ENCODE peak calls at places on chromosomes 1 and 21, in eight cellular contexts. One of them, this sample, is unnamed.
A peak's percentile ranks its signal among the peaks of the same experiment; 100 is the strongest.

GRCh38 chr1:9061949-9062555 is 7.4 kb downstream of the SLC2A5 start:
- DNase-seq in PC-3: no peak
- DNase-seq in uterus: no peak
- DNase-seq in cardiac muscle cell: no peak
- DNase-seq in stomach: no peak
- DNase-seq in Peyer's patch: no peak
- DNase-seq in IMR-90: no peak
- DNase-seq in fibroblast of lung: peak; percentile 33
- DNase-seq in this sample: no peak

GRCh38 chr1:213284626-213285025 is 233.6 kb downstream of the RPS6KC1 start:
- DNase-seq in uterus: no peak
- DNase-seq in IMR-90: peak; percentile 74
- DNase-seq in stomach: no peak
- DNase-seq in cardiac muscle cell: no peak
- DNase-seq in PC-3: peak; percentile 56
- DNase-seq in fibroblast of lung: peak; percentile 78
- DNase-seq in Peyer's patch: no peak
- DNase-seq in this sample: no peak

GRCh38 chr1:92953491-92953890 is 7.8 kb downstream of the DIPK1A start:
- DNase-seq in uterus: no peak
- DNase-seq in cardiac muscle cell: no peak
- DNase-seq in IMR-90: no peak
- DNase-seq in stomach: no peak
- DNase-seq in fibroblast of lung: no peak
- DNase-seq in Peyer's patch: peak; percentile 66
- DNase-seq in PC-3: no peak
- DNase-seq in this sample: peak; percentile 59

GRCh38 chr21:21730524-21730923 is 732.3 kb downstream of the NCAM2 start:
- DNase-seq in uterus: no peak
- DNase-seq in cardiac muscle cell: no peak
- DNase-seq in fibroblast of lung: peak; percentile 91
- DNase-seq in stomach: no peak
- DNase-seq in PC-3: no peak
- DNase-seq in IMR-90: peak; percentile 32
- DNase-seq in Peyer's patch: no peak
- DNase-seq in this sample: no peak

GRCh38 chr21:36330904-36331303 is 10.9 kb downstream of the MORC3 start:
- DNase-seq in Peyer's patch: peak; percentile 81
- DNase-seq in uterus: peak; percentile 32
- DNase-seq in stomach: peak; percentile 57
- DNase-seq in PC-3: peak; percentile 62
- DNase-seq in cardiac muscle cell: peak; percentile 71
- DNase-seq in fibroblast of lung: peak; percentile 69
- DNase-seq in IMR-90: peak; percentile 60
- DNase-seq in this sample: peak; percentile 49

GRCh38 chr1:228022571-228023293 is 15.9 kb downstream of the WNT3A start:
- DNase-seq in uterus: no peak
- DNase-seq in Peyer's patch: peak; percentile 25
- DNase-seq in cardiac muscle cell: no peak
- DNase-seq in IMR-90: no peak
- DNase-seq in PC-3: no peak
- DNase-seq in stomach: no peak
- DNase-seq in fibroblast of lung: no peak
- DNase-seq in this sample: no peak

GRCh38 chr1:43864111-43865045 is 69.2 kb upstream of the ARTN start:
- DNase-seq in IMR-90: no peak
- DNase-seq in cardiac muscle cell: no peak
- DNase-seq in PC-3: no peak
- DNase-seq in stomach: no peak
- DNase-seq in Peyer's patch: no peak
- DNase-seq in uterus: no peak
- DNase-seq in fibroblast of lung: no peak
- DNase-seq in this sample: no peak

GRCh38 chr1:94855307-94855700 is 35.1 kb downstream of the SLC44A3 start:
- DNase-seq in fibroblast of lung: peak; percentile 27
- DNase-seq in stomach: no peak
- DNase-seq in uterus: no peak
- DNase-seq in cardiac muscle cell: no peak
- DNase-seq in IMR-90: peak; percentile 21
- DNase-seq in PC-3: peak; percentile 88
- DNase-seq in Peyer's patch: no peak
- DNase-seq in this sample: no peak

GRCh38 chr1:177958092-177958491 is 11.8 kb downstream of the SEC16B start:
- DNase-seq in IMR-90: no peak
- DNase-seq in cardiac muscle cell: no peak
- DNase-seq in stomach: no peak
- DNase-seq in PC-3: no peak
- DNase-seq in fibroblast of lung: no peak
- DNase-seq in Peyer's patch: no peak
- DNase-seq in uterus: no peak
- DNase-seq in this sample: no peak

GRCh38 chr1:119982006-119982405 is 85.7 kb upstream of the ADAM30 start:
- DNase-seq in PC-3: peak; percentile 78
- DNase-seq in uterus: peak; percentile 84
- DNase-seq in fibroblast of lung: no peak
- DNase-seq in cardiac muscle cell: no peak
- DNase-seq in stomach: no peak
- DNase-seq in Peyer's patch: no peak
- DNase-seq in IMR-90: peak; percentile 68
- DNase-seq in this sample: no peak

GRCh38 chr21:38716942-38717341 is 88.8 kb upstream of the ETS2 start:
- DNase-seq in PC-3: peak; percentile 34
- DNase-seq in uterus: no peak
- DNase-seq in Peyer's patch: no peak
- DNase-seq in IMR-90: peak; percentile 12
- DNase-seq in stomach: no peak
- DNase-seq in fibroblast of lung: no peak
- DNase-seq in cardiac muscle cell: no peak
- DNase-seq in this sample: no peak

GRCh38 chr1:158117854-158118691 is 62.6 kb upstream of the CD1D start:
- DNase-seq in Peyer's patch: peak; percentile 86
- DNase-seq in PC-3: peak; percentile 32
- DNase-seq in uterus: peak; percentile 58
- DNase-seq in cardiac muscle cell: peak; percentile 56
- DNase-seq in IMR-90: peak; percentile 34
- DNase-seq in stomach: peak; percentile 35
- DNase-seq in fibroblast of lung: peak; percentile 58
- DNase-seq in this sample: peak; percentile 43

GRCh38 chr1:182625716-182626504 is 21.7 kb upstream of the RGS16 start:
- DNase-seq in cardiac muscle cell: no peak
- DNase-seq in IMR-90: no peak
- DNase-seq in stomach: no peak
- DNase-seq in PC-3: peak; percentile 13
- DNase-seq in fibroblast of lung: no peak
- DNase-seq in Peyer's patch: no peak
- DNase-seq in uterus: no peak
- DNase-seq in this sample: no peak

GRCh38 chr21:33339135-33339534 is 14.4 kb downstream of the IFNAR1 start:
- DNase-seq in stomach: no peak
- DNase-seq in Peyer's patch: no peak
- DNase-seq in IMR-90: no peak
- DNase-seq in fibroblast of lung: no peak
- DNase-seq in uterus: no peak
- DNase-seq in cardiac muscle cell: no peak
- DNase-seq in PC-3: no peak
- DNase-seq in this sample: no peak

GRCh38 chr1:1332031-1332755 is 1.1 kb downstream of the TAS1R3 start:
- DNase-seq in PC-3: no peak
- DNase-seq in fibroblast of lung: no peak
- DNase-seq in uterus: no peak
- DNase-seq in stomach: no peak
- DNase-seq in IMR-90: no peak
- DNase-seq in cardiac muscle cell: no peak
- DNase-seq in Peyer's patch: no peak
- DNase-seq in this sample: no peak

GRCh38 chr1:200206340-200206739 is 178.8 kb downstream of the NR5A2 start:
- DNase-seq in PC-3: peak; percentile 97
- DNase-seq in cardiac muscle cell: no peak
- DNase-seq in uterus: no peak
- DNase-seq in IMR-90: peak; percentile 90
- DNase-seq in fibroblast of lung: peak; percentile 45
- DNase-seq in stomach: no peak
- DNase-seq in Peyer's patch: no peak
- DNase-seq in this sample: no peak

GRCh38 chr1:86754265-86754974 is 50.0 kb downstream of the SH3GLB1 start:
- DNase-seq in PC-3: no peak
- DNase-seq in cardiac muscle cell: no peak
- DNase-seq in Peyer's patch: no peak
- DNase-seq in uterus: no peak
- DNase-seq in fibroblast of lung: no peak
- DNase-seq in IMR-90: no peak
- DNase-seq in stomach: no peak
- DNase-seq in this sample: no peak

DNA sequence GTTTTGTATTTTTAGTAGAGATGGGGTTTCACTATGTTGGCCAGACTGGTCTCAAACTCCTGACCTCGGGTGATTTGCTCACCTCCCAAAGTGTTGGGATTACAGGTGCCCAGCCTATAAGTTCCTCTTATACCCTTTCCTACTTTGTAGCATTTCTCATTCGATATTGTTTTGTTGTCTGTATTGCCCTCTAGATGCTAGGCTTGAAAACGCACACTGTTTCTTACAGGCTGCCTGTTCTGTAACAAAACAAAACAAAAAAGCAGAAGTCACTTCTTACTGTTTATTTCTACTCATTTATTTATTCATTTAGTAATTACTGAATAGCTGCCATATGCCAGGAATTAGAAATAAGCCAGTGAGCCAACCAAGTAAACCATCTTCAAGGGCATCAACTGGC is 136.9 kb upstream of the BMP8A start:
- DNase-seq in Peyer's patch: no peak
- DNase-seq in cardiac muscle cell: no peak
- DNase-seq in fibroblast of lung: no peak
- DNase-seq in uterus: no peak
- DNase-seq in PC-3: peak; percentile 5
- DNase-seq in stomach: no peak
- DNase-seq in IMR-90: no peak
- DNase-seq in this sample: no peak
- H3K36me3 ChIP-seq in Peyer's patch: no peaks in the 10 kb centered on the region
- H3K36me3 ChIP-seq in cardiac muscle cell: peaks cover 94% of the 10 kb centered on the region
- H3K36me3 ChIP-seq in fibroblast of lung: peaks cover 23% of the 10 kb centered on the region
- H3K36me3 ChIP-seq in uterus: no peaks in the 10 kb centered on the region
- H3K36me3 ChIP-seq in PC-3: peaks cover 34% of the 10 kb centered on the region
- H3K36me3 ChIP-seq in stomach: peaks cover 100% of the 10 kb centered on the region
- H3K36me3 ChIP-seq in IMR-90: peaks cover 68% of the 10 kb centered on the region
- H3K36me3 ChIP-seq in this sample: peaks cover 91% of the 10 kb centered on the region

GRCh38 chr1:20423169-20423795 is 62.7 kb downstream of the CAMK2N1 start:
- DNase-seq in stomach: no peak
- DNase-seq in cardiac muscle cell: no peak
- DNase-seq in PC-3: no peak
- DNase-seq in Peyer's patch: no peak
- DNase-seq in uterus: no peak
- DNase-seq in IMR-90: no peak
- DNase-seq in fibroblast of lung: no peak
- DNase-seq in this sample: no peak

GRCh38 chr1:20428841-20429240 is 57.2 kb downstream of the CAMK2N1 start:
- DNase-seq in Peyer's patch: no peak
- DNase-seq in uterus: no peak
- DNase-seq in PC-3: no peak
- DNase-seq in stomach: no peak
- DNase-seq in cardiac muscle cell: no peak
- DNase-seq in IMR-90: no peak
- DNase-seq in fibroblast of lung: no peak
- DNase-seq in this sample: no peak

GRCh38 chr1:20426923-20427322 is 59.1 kb downstream of the CAMK2N1 start:
- DNase-seq in uterus: no peak
- DNase-seq in Peyer's patch: peak; percentile 23
- DNase-seq in IMR-90: peak; percentile 96
- DNase-seq in cardiac muscle cell: no peak
- DNase-seq in fibroblast of lung: peak; percentile 88
- DNase-seq in PC-3: peak; percentile 86
- DNase-seq in stomach: no peak
- DNase-seq in this sample: no peak

GRCh38 chr1:20426371-20426770 is 59.6 kb downstream of the CAMK2N1 start:
- DNase-seq in PC-3: no peak
- DNase-seq in uterus: no peak
- DNase-seq in cardiac muscle cell: no peak
- DNase-seq in fibroblast of lung: no peak
- DNase-seq in IMR-90: no peak
- DNase-seq in stomach: no peak
- DNase-seq in Peyer's patch: peak; percentile 14
- DNase-seq in this sample: no peak

GRCh38 chr1:20425622-20426021 is 60.4 kb downstream of the CAMK2N1 start:
- DNase-seq in Peyer's patch: no peak
- DNase-seq in fibroblast of lung: no peak
- DNase-seq in stomach: no peak
- DNase-seq in cardiac muscle cell: no peak
- DNase-seq in uterus: no peak
- DNase-seq in IMR-90: no peak
- DNase-seq in PC-3: no peak
- DNase-seq in this sample: no peak
- H3K9me3 ChIP-seq in Peyer's patch: peaks cover 18% of the 10 kb centered on the region
- H3K9me3 ChIP-seq in fibroblast of lung: no peaks in the 10 kb centered on the region
- H3K9me3 ChIP-seq in stomach: peaks cover 36% of the 10 kb centered on the region
- H3K9me3 ChIP-seq in cardiac muscle cell: no peaks in the 10 kb centered on the region
- H3K9me3 ChIP-seq in uterus: no peaks in the 10 kb centered on the region
- H3K9me3 ChIP-seq in IMR-90: peaks cover 11% of the 10 kb centered on the region
- H3K9me3 ChIP-seq in PC-3: peaks cover 13% of the 10 kb centered on the region
- H3K9me3 ChIP-seq in this sample: no peaks in the 10 kb centered on the region

DNA sequence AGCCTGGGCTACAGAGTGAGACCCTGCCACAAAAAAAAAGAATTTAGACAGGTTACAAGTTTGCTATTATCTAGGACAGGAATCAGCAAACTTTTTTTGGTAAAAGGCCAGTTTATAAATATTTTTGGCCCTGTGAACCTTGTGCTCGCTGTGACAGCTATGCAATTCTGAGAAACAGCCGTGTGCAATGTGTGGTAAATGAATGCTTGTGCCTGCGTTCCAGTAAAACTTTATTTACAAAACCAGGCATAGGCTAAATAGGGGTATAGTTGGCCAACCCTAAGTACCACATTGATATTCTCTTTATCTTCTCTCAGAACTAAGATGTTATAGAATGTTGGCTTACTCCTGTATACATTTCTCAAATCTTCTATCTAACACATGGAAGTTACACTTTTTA is 24.3 kb downstream of the FBXO28 start:
- DNase-seq in IMR-90: no peak
- DNase-seq in uterus: no peak
- DNase-seq in PC-3: no peak
- DNase-seq in cardiac muscle cell: no peak
- DNase-seq in stomach: no peak
- DNase-seq in Peyer's patch: no peak
- DNase-seq in fibroblast of lung: no peak
- DNase-seq in this sample: no peak
- H3K36me3 ChIP-seq in IMR-90: peaks cover 28% of the 10 kb centered on the region
- H3K36me3 ChIP-seq in uterus: no peaks in the 10 kb centered on the region
- H3K36me3 ChIP-seq in PC-3: peaks cover 34% of the 10 kb centered on the region
- H3K36me3 ChIP-seq in cardiac muscle cell: peaks cover 25% of the 10 kb centered on the region
- H3K36me3 ChIP-seq in stomach: peaks cover 91% of the 10 kb centered on the region
- H3K36me3 ChIP-seq in Peyer's patch: no peaks in the 10 kb centered on the region
- H3K36me3 ChIP-seq in fibroblast of lung: no peaks in the 10 kb centered on the region
- H3K36me3 ChIP-seq in this sample: peaks cover 17% of the 10 kb centered on the region

GRCh38 chr1:171460018-171460585 is 25.2 kb upstream of the PRRC2C start:
- DNase-seq in stomach: no peak
- DNase-seq in Peyer's patch: no peak
- DNase-seq in uterus: no peak
- DNase-seq in cardiac muscle cell: no peak
- DNase-seq in IMR-90: peak; percentile 7
- DNase-seq in fibroblast of lung: no peak
- DNase-seq in PC-3: peak; percentile 63
- DNase-seq in this sample: no peak

GRCh38 chr1:171455967-171456366 is 29.4 kb upstream of the PRRC2C start:
- DNase-seq in cardiac muscle cell: no peak
- DNase-seq in IMR-90: peak; percentile 11
- DNase-seq in Peyer's patch: no peak
- DNase-seq in PC-3: no peak
- DNase-seq in stomach: no peak
- DNase-seq in uterus: no peak
- DNase-seq in fibroblast of lung: no peak
- DNase-seq in this sample: no peak

GRCh38 chr1:171457412-171457811 is 27.9 kb upstream of the PRRC2C start:
- DNase-seq in uterus: no peak
- DNase-seq in PC-3: peak; percentile 26
- DNase-seq in IMR-90: peak; percentile 60
- DNase-seq in fibroblast of lung: peak; percentile 51
- DNase-seq in stomach: no peak
- DNase-seq in Peyer's patch: no peak
- DNase-seq in cardiac muscle cell: no peak
- DNase-seq in this sample: no peak
- H3K9me3 ChIP-seq in uterus: no peaks in the 10 kb centered on the region
- H3K9me3 ChIP-seq in PC-3: no peaks in the 10 kb centered on the region
- H3K9me3 ChIP-seq in IMR-90: no peaks in the 10 kb centered on the region
- H3K9me3 ChIP-seq in fibroblast of lung: no peaks in the 10 kb centered on the region
- H3K9me3 ChIP-seq in stomach: no peaks in the 10 kb centered on the region
- H3K9me3 ChIP-seq in Peyer's patch: no peaks in the 10 kb centered on the region
- H3K9me3 ChIP-seq in cardiac muscle cell: no peaks in the 10 kb centered on the region
- H3K9me3 ChIP-seq in this sample: no peaks in the 10 kb centered on the region